ENCODE peak calls at places on chromosomes 5 and 9, in four cellular contexts. B is heart right ventricle, D is GM12865, A is adrenal gland. P is an unnamed sample.

GRCh38 chr9:88807426-88807825 is 183.8 kb upstream of the S1PR3 start:
- DNase-seq in B (no peak), D (no peak), A (no peak), P (no peak)

GRCh38 chr5:122332589-122333555 is 20.8 kb downstream of the SNCAIP start:
- DNase-seq in B (no peak), D (no peak), A (no peak), P (no peak)

GRCh38 chr5:14097998-14098471 is 45.1 kb upstream of the TRIO start:
- DNase-seq in B (no peak), D (no peak), A (no peak), P (no peak)

GRCh38 chr5:17996002-17996401 is 361.7 kb downstream of the TAF11L14 start:
- DNase-seq in B (no peak), D (no peak), A (no peak), P (no peak)

GRCh38 chr5:37002176-37002751 is 125.7 kb downstream of the NIPBL start:
- DNase-seq in B (no peak), D (no peak), A (no peak), P (no peak)

GRCh38 chr5:6728011-6728794 is 15.0 kb downstream of the TENT4A start:
- DNase-seq in B (no peak), D (peak; percentile 84), A (no peak), P (peak; percentile 44)

GRCh38 chr5:32027717-32028321 is 146.3 kb downstream of the GOLPH3 start:
- DNase-seq in B (no peak), D (no peak), A (peak; percentile 88), P (no peak)

GRCh38 chr9:136564379-136564988 is 18.6 kb upstream of the NOTCH1 start:
- DNase-seq in B (peak; percentile 73), D (peak; percentile 91), A (peak; percentile 86), P (peak; percentile 59)

DNA sequence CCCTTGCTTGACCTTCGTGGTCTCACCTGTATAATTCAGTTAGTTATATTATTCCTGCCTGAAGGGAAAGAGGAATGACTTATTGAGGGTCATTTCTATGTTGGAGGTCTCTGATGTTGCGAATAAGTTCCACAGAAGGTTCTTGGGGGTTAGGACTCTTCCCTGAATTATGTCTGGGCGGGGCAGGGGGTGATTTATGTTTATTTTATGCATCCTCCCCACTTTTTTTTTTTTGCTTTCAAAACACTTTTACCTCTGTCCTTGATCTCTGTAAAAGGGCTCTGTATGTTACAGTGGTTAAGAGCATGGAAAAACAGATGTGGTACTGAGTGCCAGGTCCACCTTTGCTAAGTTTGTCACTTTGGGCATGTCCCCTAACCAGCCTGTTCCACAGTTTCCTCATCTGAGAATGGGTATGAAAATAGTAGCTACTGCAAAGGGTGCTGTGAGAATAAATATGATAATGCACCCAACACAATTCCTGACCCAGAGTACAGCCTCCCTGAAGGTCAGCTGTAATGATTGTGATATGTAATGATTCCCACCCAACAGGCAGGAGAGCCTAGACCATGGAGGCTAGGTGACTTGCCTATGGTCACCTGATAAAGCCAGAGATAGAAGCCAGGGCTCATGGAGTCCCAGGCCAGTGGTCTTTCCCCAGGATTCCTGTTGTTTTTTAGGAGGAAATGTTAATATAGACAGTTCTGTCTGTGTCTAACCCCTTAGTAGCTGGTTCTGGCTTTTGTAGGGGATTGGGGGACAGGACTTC is 54.8 kb downstream of the SLC22A5 start:
- DNase-seq in B (no peak), D (no peak), A (no peak), P (no peak)
- H3K4me3 ChIP-seq in B (no peak overlapping the region), D (peak overlapping the region; percentile 47), A (no peak overlapping the region), P (peak overlapping the region; percentile 33)

DNA sequence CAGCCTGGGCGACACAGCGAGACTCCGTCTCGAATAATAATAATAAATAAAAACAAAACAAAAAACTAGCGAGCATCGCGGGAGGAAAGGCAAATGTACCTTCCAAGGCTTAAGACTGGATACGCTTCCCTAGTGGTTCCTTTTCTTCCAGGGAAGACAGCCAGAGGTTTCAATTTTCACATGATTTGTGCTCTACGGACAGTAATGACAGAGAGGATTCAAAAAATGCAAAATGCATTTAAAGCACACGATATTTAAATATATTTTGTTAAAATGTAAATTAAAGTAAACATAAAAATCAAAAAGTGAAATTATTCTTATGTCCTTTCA is 4.3 kb upstream of the TRIM41 start:
- DNase-seq in B (no peak), D (no peak), A (no peak), P (no peak)
- H3K4me3 ChIP-seq in B (peak overlapping the region; percentile 61), D (peak overlapping the region; percentile 46), A (no peak overlapping the region), P (peak overlapping the region; percentile 50)

DNA sequence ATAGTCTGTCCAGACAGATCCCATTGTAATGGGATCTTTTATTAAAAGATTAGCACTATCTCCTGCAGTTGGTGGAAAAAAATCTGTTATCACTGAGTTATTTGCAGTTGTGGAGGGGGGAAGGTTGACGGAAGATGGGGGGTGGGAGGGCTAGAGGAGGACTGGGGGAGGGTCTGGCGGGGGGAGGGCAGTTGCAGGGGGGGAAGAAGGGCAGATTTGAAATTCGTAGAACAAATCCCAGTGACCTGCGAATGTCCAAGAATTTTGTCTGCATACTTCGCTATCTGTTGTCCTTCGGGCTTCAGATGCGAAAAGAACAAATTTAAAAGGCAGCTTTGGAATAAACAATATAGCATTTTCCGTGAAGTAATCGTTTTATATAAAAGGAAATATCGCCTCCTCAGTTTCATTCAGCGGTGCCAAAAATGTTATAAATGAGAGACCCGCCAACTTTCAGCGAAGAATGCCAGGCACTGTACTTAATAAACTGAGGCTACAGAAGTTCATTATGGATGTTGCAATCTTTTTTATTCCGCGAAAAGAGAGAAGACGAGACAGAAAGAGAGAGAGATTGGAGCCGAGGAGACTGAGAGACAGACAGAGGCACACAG is 1.3 kb upstream of the FST start:
- DNase-seq in B (no peak), D (no peak), A (no peak), P (no peak)
- H3K4me3 ChIP-seq in B (peak overlapping the region; percentile 81), D (peak overlapping the region; percentile 51), A (peak overlapping the region; percentile 33), P (peak overlapping the region; percentile 48)

GRCh38 chr9:14369011-14369410 is 55.1 kb upstream of the NFIB start:
- DNase-seq in B (no peak), D (no peak), A (no peak), P (no peak)

GRCh38 chr9:14362175-14362574 is 48.2 kb upstream of the NFIB start:
- DNase-seq in B (no peak), D (no peak), A (no peak), P (no peak)

GRCh38 chr9:14361074-14361473 is 47.1 kb upstream of the NFIB start:
- DNase-seq in B (no peak), D (no peak), A (no peak), P (no peak)

GRCh38 chr9:14365667-14366066 is 51.7 kb upstream of the NFIB start:
- DNase-seq in B (no peak), D (no peak), A (no peak), P (no peak)

GRCh38 chr9:14366071-14366470 is 52.1 kb upstream of the NFIB start:
- DNase-seq in B (no peak), D (no peak), A (no peak), P (no peak)
- H3K4me3 ChIP-seq in B (no peak overlapping the region), D (no peak overlapping the region), A (no peak overlapping the region), P (no peak overlapping the region)

GRCh38 chr9:16825364-16825763 is 45.1 kb downstream of the BNC2 start:
- DNase-seq in B (no peak), D (no peak), A (no peak), P (no peak)
- H3K4me3 ChIP-seq in B (no peak overlapping the region), D (no peak overlapping the region), A (no peak overlapping the region), P (no peak overlapping the region)

P was measured in GM12864.